ENCODE peak calls at places on chromosomes 6 and 20, in four cellular contexts. Q is stomach; L is CD4-positive, CD25-positive, alpha-beta regulatory T cell; K is psoas muscle. E is an unnamed sample.

GRCh38 chr6:37492236-37493046 is 7.3 kb downstream of the CCDC167 start:
- DNase-seq in Q (no peak), L (no peak), K (no peak), E (no peak)

GRCh38 chr20:24754691-24755090 is 194.4 kb upstream of the CST7 start:
- DNase-seq in Q (peak; percentile 16), L (no peak), K (no peak), E (peak; percentile 16)

GRCh38 chr20:5871720-5872410 is 78.5 kb downstream of the TRMT6 start:
- DNase-seq in Q (no peak), L (no peak), K (no peak), E (no peak)

GRCh38 chr6:138769102-138769676 is 4.4 kb upstream of the CCDC28A start:
- DNase-seq in Q (no peak), L (no peak), K (no peak), E (no peak)

GRCh38 chr6:43667245-43668150 is 20.1 kb downstream of the MRPS18A start:
- DNase-seq in Q (peak; percentile 92), L (peak; percentile 72), K (peak; percentile 84), E (peak; percentile 88)

GRCh38 chr6:41302638-41303037 is 16.2 kb upstream of the TREM1 start:
- DNase-seq in Q (no peak), L (no peak), K (no peak), E (no peak)

GRCh38 chr6:156887623-156888269 is 110.6 kb downstream of the ARID1B start:
- DNase-seq in Q (no peak), L (no peak), K (no peak), E (no peak)

GRCh38 chr6:112511441-112511840 is 164.3 kb downstream of the RFPL4B start:
- DNase-seq in Q (no peak), L (no peak), K (no peak), E (no peak)

GRCh38 chr6:90435207-90435899 is 138.7 kb upstream of the BACH2 start:
- DNase-seq in Q (no peak), L (no peak), K (no peak), E (no peak)

GRCh38 chr6:34393191-34393967 is 910 bp upstream of the NUDT3 start:
- DNase-seq in Q (no peak), L (no peak), K (no peak), E (no peak)

GRCh38 chr6:87407896-87408720 is at the start of gene CFAP206:
- DNase-seq in Q (peak; percentile 84), L (peak; percentile 82), K (peak; percentile 84), E (peak; percentile 78)

GRCh38 chr6:139860193-139860592 is 485.7 kb upstream of the CITED2 start:
- DNase-seq in Q (no peak), L (no peak), K (no peak), E (no peak)

GRCh38 chr6:99613398-99613704 is 6.7 kb downstream of the PRDM13 start:
- DNase-seq in Q (no peak), L (no peak), K (peak; percentile 48), E (no peak)

GRCh38 chr20:427849-428657 is 20.0 kb downstream of the RBCK1 start:
- DNase-seq in Q (no peak), L (no peak), K (no peak), E (peak; percentile 59)

GRCh38 chr6:21264288-21264818 is 329.2 kb upstream of the SOX4 start:
- DNase-seq in Q (no peak), L (no peak), K (no peak), E (no peak)

GRCh38 chr20:41734506-41734945 is 116.3 kb upstream of the CHD6 start:
- DNase-seq in Q (peak; percentile 49), L (peak; percentile 8), K (peak; percentile 21), E (no peak)

GRCh38 chr6:156396791-156397418 is 380.3 kb upstream of the ARID1B start:
- DNase-seq in Q (no peak), L (no peak), K (no peak), E (no peak)

GRCh38 chr6:17935188-17936149 is 52.0 kb downstream of the KIF13A start:
- DNase-seq in Q (no peak), L (no peak), K (no peak), E (no peak)

GRCh38 chr6:43391448-43392031 is 22.1 kb upstream of the ZNF318 start:
- DNase-seq in Q (no peak), L (no peak), K (no peak), E (no peak)

GRCh38 chr20:44215125-44215524 is 4.6 kb upstream of the OSER1 start:
- DNase-seq in Q (peak; percentile 73), L (peak; percentile 79), K (peak; percentile 58), E (peak; percentile 76)

GRCh38 chr6:134795001-134795400 is 154.9 kb downstream of the ALDH8A1 start:
- DNase-seq in Q (no peak), L (no peak), K (no peak), E (no peak)

GRCh38 chr6:110039364-110039995 is 61.4 kb downstream of the GPR6 start:
- DNase-seq in Q (peak; percentile 92), L (peak; percentile 78), K (peak; percentile 84), E (peak; percentile 84)

GRCh38 chr6:147000545-147001488 is 203.4 kb upstream of the STXBP5 start:
- DNase-seq in Q (no peak), L (no peak), K (no peak), E (no peak)

GRCh38 chr20:34235875-34236274 is 5.3 kb upstream of the ASIP start:
- DNase-seq in Q (no peak), L (no peak), K (no peak), E (no peak)
- H3K9me3 ChIP-seq in Q (no peaks in the 10 kb centered on the region), L (peaks cover 19% of the 10 kb centered on the region), K (peaks cover 14% of the 10 kb centered on the region), E (peaks cover 12% of the 10 kb centered on the region)

GRCh38 chr6:6927437-6928361 is 180.1 kb upstream of the RREB1 start:
- DNase-seq in Q (no peak), L (no peak), K (peak; percentile 65), E (no peak)
- H3K4me3 ChIP-seq in Q (peak overlapping the region; percentile 7), L (no peak overlapping the region), K (peak overlapping the region; percentile 60), E (no peak overlapping the region)

GRCh38 chr20:57005146-57005933 is 261.1 kb downstream of the BMP7 start:
- DNase-seq in Q (no peak), L (no peak), K (no peak), E (no peak)
- H3K4me1 ChIP-seq in Q (no peaks in the 10 kb centered on the region), L (no peaks in the 10 kb centered on the region), K (no peaks in the 10 kb centered on the region), E (peaks cover 7% of the 10 kb centered on the region)

GRCh38 chr20:31440012-31440659 is at the start of gene DEFB123:
- DNase-seq in Q (no peak), L (no peak), K (no peak), E (no peak)
- H3K9me3 ChIP-seq in Q (no peaks in the 10 kb centered on the region), L (no peaks in the 10 kb centered on the region), K (no peaks in the 10 kb centered on the region), E (no peaks in the 10 kb centered on the region)

GRCh38 chr6:27312950-27313271 is 838 bp upstream of the POM121L2 start:
- DNase-seq in Q (no peak), L (no peak), K (no peak), E (no peak)

GRCh38 chr6:27311806-27312145 is 297 bp downstream of the POM121L2 start:
- DNase-seq in Q (no peak), L (no peak), K (no peak), E (no peak)

GRCh38 chr6:27314046-27314445 is 2.0 kb upstream of the POM121L2 start:
- DNase-seq in Q (no peak), L (no peak), K (no peak), E (no peak)

DNA sequence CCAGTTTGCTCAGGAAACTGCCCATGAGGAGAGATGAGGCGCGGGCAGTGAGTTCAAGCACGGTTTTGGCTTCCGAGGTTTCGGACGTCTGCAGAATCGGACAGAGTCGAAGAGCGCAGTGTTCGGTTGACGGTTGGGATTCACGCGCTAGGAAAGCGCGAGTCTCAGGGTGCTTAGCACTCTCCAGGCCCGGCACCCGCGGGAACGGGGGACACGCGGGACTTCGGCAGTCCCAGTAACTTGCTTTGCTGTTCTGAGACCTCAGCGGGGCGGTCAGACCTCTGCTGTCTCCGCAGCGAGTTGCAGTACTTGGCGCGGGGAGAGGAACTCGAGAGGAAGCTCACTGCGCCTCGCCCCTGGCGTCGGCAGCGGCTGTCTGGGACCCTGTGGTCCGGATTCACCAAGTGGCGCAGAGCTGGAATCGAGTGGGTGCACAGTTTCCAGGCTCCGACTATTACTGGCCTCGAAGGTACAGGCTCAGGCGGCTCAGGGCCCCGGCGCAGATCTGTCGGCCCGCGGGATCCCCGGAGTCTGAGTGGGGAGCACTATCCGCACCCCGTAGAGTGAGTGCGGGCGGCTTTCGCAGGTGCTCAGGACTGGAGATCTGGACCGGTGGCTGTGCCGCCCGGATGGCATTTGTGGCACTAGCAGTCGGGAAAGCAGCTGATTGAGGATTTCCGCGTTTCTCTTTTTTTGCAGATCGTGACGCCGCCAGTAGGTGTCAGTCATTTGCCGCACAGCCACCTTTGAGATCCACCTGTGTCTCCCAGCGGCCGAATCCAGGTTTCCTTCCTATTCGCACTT is at the start of gene POM121L2:
- DNase-seq in Q (peak; percentile 80), L (peak; percentile 54), K (peak; percentile 20), E (no peak)
- H3K4me3 ChIP-seq in Q (peak within 1 kb of the TSS; percentile 53), L (peak within 1 kb of the TSS; percentile 39), K (peak within 1 kb of the TSS; percentile 60), E (peak within 1 kb of the TSS; percentile 21)

GRCh38 chr20:49941456-49941855 is 5.3 kb downstream of the RNF114 start:
- DNase-seq in Q (no peak), L (no peak), K (no peak), E (no peak)

GRCh38 chr20:49938173-49939163 is 2.3 kb downstream of the RNF114 start:
- DNase-seq in Q (peak; percentile 47), L (no peak), K (peak; percentile 60), E (peak; percentile 64)

GRCh38 chr20:49936153-49937022 is at the start of gene RNF114:
- DNase-seq in Q (peak; percentile 95), L (peak; percentile 88), K (peak; percentile 94), E (peak; percentile 87)

GRCh38 chr20:49937023-49937929 is 1.1 kb downstream of the RNF114 start:
- DNase-seq in Q (no peak), L (no peak), K (no peak), E (peak; percentile 61)

GRCh38 chr20:49935746-49936152 is 448 bp upstream of the RNF114 start:
- DNase-seq in Q (no peak), L (no peak), K (no peak), E (no peak)
- H3K4me1 ChIP-seq in Q (peaks cover 30% of the 10 kb centered on the region), L (peaks cover 39% of the 10 kb centered on the region), K (peaks cover 40% of the 10 kb centered on the region), E (no peaks in the 10 kb centered on the region)